ENCODE peak calls at places on chromosomes 4 and X, in six cellular contexts. One of them, this sample, is unnamed.
A peak's percentile ranks its signal among the peaks of the same experiment; 100 is the strongest.

GRCh38 chr4:168981460-168981859 is 28.6 kb downstream of the CBR4 start:
- DNase-seq in SW480: no peak
- DNase-seq in head of caudate nucleus: no peak
- DNase-seq in naive thymus-derived CD4-positive, alpha-beta T cell: no peak
- DNase-seq in fibroblast of the aortic adventitia: peak; percentile 47
- DNase-seq in NAMALWA: no peak
- DNase-seq in this sample: peak; percentile 14

GRCh38 chr4:78298618-78299017 is 241.5 kb downstream of the FRAS1 start:
- DNase-seq in SW480: no peak
- DNase-seq in head of caudate nucleus: no peak
- DNase-seq in naive thymus-derived CD4-positive, alpha-beta T cell: no peak
- DNase-seq in fibroblast of the aortic adventitia: peak; percentile 54
- DNase-seq in NAMALWA: no peak
- DNase-seq in this sample: no peak

GRCh38 chr4:156377036-156377700 is 423.5 kb upstream of the CTSO start:
- DNase-seq in SW480: no peak
- DNase-seq in head of caudate nucleus: no peak
- DNase-seq in naive thymus-derived CD4-positive, alpha-beta T cell: no peak
- DNase-seq in fibroblast of the aortic adventitia: peak; percentile 69
- DNase-seq in NAMALWA: no peak
- DNase-seq in this sample: no peak

GRCh38 chrX:22541926-22542325 is 269.2 kb downstream of the CBLL2 start:
- DNase-seq in SW480: no peak
- DNase-seq in head of caudate nucleus: no peak
- DNase-seq in naive thymus-derived CD4-positive, alpha-beta T cell: no peak
- DNase-seq in fibroblast of the aortic adventitia: peak; percentile 19
- DNase-seq in NAMALWA: no peak
- DNase-seq in this sample: no peak

GRCh38 chr4:175147233-175147632 is 229.1 kb downstream of the ADAM29 start:
- DNase-seq in SW480: no peak
- DNase-seq in head of caudate nucleus: no peak
- DNase-seq in naive thymus-derived CD4-positive, alpha-beta T cell: no peak
- DNase-seq in fibroblast of the aortic adventitia: no peak
- DNase-seq in NAMALWA: no peak
- DNase-seq in this sample: no peak

GRCh38 chr4:139568206-139568969 is 12.4 kb upstream of the SETD7 start:
- DNase-seq in SW480: no peak
- DNase-seq in head of caudate nucleus: no peak
- DNase-seq in naive thymus-derived CD4-positive, alpha-beta T cell: no peak
- DNase-seq in fibroblast of the aortic adventitia: no peak
- DNase-seq in NAMALWA: no peak
- DNase-seq in this sample: no peak

GRCh38 chr4:140351778-140352177 is 21.7 kb upstream of the SCOC start:
- DNase-seq in SW480: no peak
- DNase-seq in head of caudate nucleus: peak; percentile 38
- DNase-seq in naive thymus-derived CD4-positive, alpha-beta T cell: no peak
- DNase-seq in fibroblast of the aortic adventitia: no peak
- DNase-seq in NAMALWA: no peak
- DNase-seq in this sample: no peak

GRCh38 chr4:65139998-65140397 is 530.3 kb downstream of the EPHA5 start:
- DNase-seq in SW480: no peak
- DNase-seq in head of caudate nucleus: no peak
- DNase-seq in naive thymus-derived CD4-positive, alpha-beta T cell: no peak
- DNase-seq in fibroblast of the aortic adventitia: no peak
- DNase-seq in NAMALWA: no peak
- DNase-seq in this sample: no peak

GRCh38 chr4:123659759-123660158 is 263.2 kb downstream of the SPRY1 start:
- DNase-seq in SW480: peak; percentile 31
- DNase-seq in head of caudate nucleus: no peak
- DNase-seq in naive thymus-derived CD4-positive, alpha-beta T cell: no peak
- DNase-seq in fibroblast of the aortic adventitia: peak; percentile 12
- DNase-seq in NAMALWA: peak; percentile 39
- DNase-seq in this sample: peak; percentile 37

GRCh38 chrX:151513472-151513871 is 50.0 kb upstream of the PASD1 start:
- DNase-seq in SW480: no peak
- DNase-seq in head of caudate nucleus: no peak
- DNase-seq in naive thymus-derived CD4-positive, alpha-beta T cell: no peak
- DNase-seq in fibroblast of the aortic adventitia: no peak
- DNase-seq in NAMALWA: no peak
- DNase-seq in this sample: no peak

GRCh38 chr4:38036548-38036947 is 76.3 kb downstream of the PTTG2 start:
- DNase-seq in SW480: no peak
- DNase-seq in head of caudate nucleus: no peak
- DNase-seq in naive thymus-derived CD4-positive, alpha-beta T cell: no peak
- DNase-seq in fibroblast of the aortic adventitia: no peak
- DNase-seq in NAMALWA: no peak
- DNase-seq in this sample: no peak

GRCh38 chr4:7774301-7775019 is 165.2 kb downstream of the AFAP1 start:
- DNase-seq in SW480: no peak
- DNase-seq in head of caudate nucleus: no peak
- DNase-seq in naive thymus-derived CD4-positive, alpha-beta T cell: no peak
- DNase-seq in fibroblast of the aortic adventitia: no peak
- DNase-seq in NAMALWA: no peak
- DNase-seq in this sample: no peak

GRCh38 chr4:1577818-1578217 is 106.3 kb downstream of the FAM53A start:
- DNase-seq in SW480: no peak
- DNase-seq in head of caudate nucleus: no peak
- DNase-seq in naive thymus-derived CD4-positive, alpha-beta T cell: no peak
- DNase-seq in fibroblast of the aortic adventitia: no peak
- DNase-seq in NAMALWA: no peak
- DNase-seq in this sample: no peak

GRCh38 chrX:98203800-98204199 is 1320.1 kb downstream of the RPA4 start:
- DNase-seq in SW480: no peak
- DNase-seq in head of caudate nucleus: no peak
- DNase-seq in naive thymus-derived CD4-positive, alpha-beta T cell: no peak
- DNase-seq in fibroblast of the aortic adventitia: no peak
- DNase-seq in NAMALWA: no peak
- DNase-seq in this sample: no peak

GRCh38 chr4:38320833-38321232 is 343.2 kb upstream of the KLF3 start:
- DNase-seq in SW480: no peak
- DNase-seq in head of caudate nucleus: no peak
- DNase-seq in naive thymus-derived CD4-positive, alpha-beta T cell: no peak
- DNase-seq in fibroblast of the aortic adventitia: no peak
- DNase-seq in NAMALWA: no peak
- DNase-seq in this sample: no peak

GRCh38 chr4:147447820-147448219 is 33.1 kb upstream of the EDNRA start:
- DNase-seq in SW480: no peak
- DNase-seq in head of caudate nucleus: no peak
- DNase-seq in naive thymus-derived CD4-positive, alpha-beta T cell: no peak
- DNase-seq in fibroblast of the aortic adventitia: no peak
- DNase-seq in NAMALWA: no peak
- DNase-seq in this sample: no peak

GRCh38 chr4:8910100-8910821 is 38.6 kb upstream of the HMX1 start:
- DNase-seq in SW480: no peak
- DNase-seq in head of caudate nucleus: no peak
- DNase-seq in naive thymus-derived CD4-positive, alpha-beta T cell: no peak
- DNase-seq in fibroblast of the aortic adventitia: no peak
- DNase-seq in NAMALWA: no peak
- DNase-seq in this sample: no peak

GRCh38 chrX:30513284-30513683 is 64.3 kb downstream of the TASL start:
- DNase-seq in SW480: peak; percentile 1
- DNase-seq in head of caudate nucleus: no peak
- DNase-seq in naive thymus-derived CD4-positive, alpha-beta T cell: no peak
- DNase-seq in fibroblast of the aortic adventitia: peak; percentile 23
- DNase-seq in NAMALWA: peak; percentile 45
- DNase-seq in this sample: peak; percentile 2

GRCh38 chr4:153649572-153649991 is 34.5 kb upstream of the TLR2 start:
- DNase-seq in SW480: peak; percentile 10
- DNase-seq in head of caudate nucleus: no peak
- DNase-seq in naive thymus-derived CD4-positive, alpha-beta T cell: no peak
- DNase-seq in fibroblast of the aortic adventitia: no peak
- DNase-seq in NAMALWA: peak; percentile 59
- DNase-seq in this sample: peak; percentile 21

GRCh38 chr4:56049428-56050212 is 100.9 kb downstream of the CEP135 start:
- DNase-seq in SW480: peak; percentile 60
- DNase-seq in head of caudate nucleus: no peak
- DNase-seq in naive thymus-derived CD4-positive, alpha-beta T cell: no peak
- DNase-seq in fibroblast of the aortic adventitia: peak; percentile 21
- DNase-seq in NAMALWA: peak; percentile 79
- DNase-seq in this sample: peak; percentile 54

GRCh38 chr4:3716034-3716875 is 49.9 kb upstream of the ADRA2C start:
- DNase-seq in SW480: no peak
- DNase-seq in head of caudate nucleus: no peak
- DNase-seq in naive thymus-derived CD4-positive, alpha-beta T cell: no peak
- DNase-seq in fibroblast of the aortic adventitia: no peak
- DNase-seq in NAMALWA: no peak
- DNase-seq in this sample: no peak

GRCh38 chrX:16320765-16321355 is 153.6 kb downstream of the MAGEB17 start:
- DNase-seq in SW480: no peak
- DNase-seq in head of caudate nucleus: no peak
- DNase-seq in naive thymus-derived CD4-positive, alpha-beta T cell: no peak
- DNase-seq in fibroblast of the aortic adventitia: peak; percentile 21
- DNase-seq in NAMALWA: no peak
- DNase-seq in this sample: no peak

GRCh38 chr4:137524642-137525384 is 7.5 kb downstream of the PCDH18 start:
- DNase-seq in SW480: no peak
- DNase-seq in head of caudate nucleus: no peak
- DNase-seq in naive thymus-derived CD4-positive, alpha-beta T cell: no peak
- DNase-seq in fibroblast of the aortic adventitia: peak; percentile 81
- DNase-seq in NAMALWA: no peak
- DNase-seq in this sample: peak; percentile 57

GRCh38 chr4:74874785-74875367 is 58.0 kb upstream of the PARM1 start:
- DNase-seq in SW480: peak; percentile 71
- DNase-seq in head of caudate nucleus: no peak
- DNase-seq in naive thymus-derived CD4-positive, alpha-beta T cell: peak; percentile 31
- DNase-seq in fibroblast of the aortic adventitia: peak; percentile 87
- DNase-seq in NAMALWA: peak; percentile 79
- DNase-seq in this sample: peak; percentile 67

GRCh38 chr4:75432683-75433082 is 81.5 kb downstream of the RCHY1 start:
- DNase-seq in SW480: peak; percentile 19
- DNase-seq in head of caudate nucleus: no peak
- DNase-seq in naive thymus-derived CD4-positive, alpha-beta T cell: no peak
- DNase-seq in fibroblast of the aortic adventitia: peak; percentile 9
- DNase-seq in NAMALWA: peak; percentile 51
- DNase-seq in this sample: peak; percentile 19

GRCh38 chr4:13329963-13330362 is 154.2 kb downstream of the RAB28 start:
- DNase-seq in SW480: no peak
- DNase-seq in head of caudate nucleus: no peak
- DNase-seq in naive thymus-derived CD4-positive, alpha-beta T cell: no peak
- DNase-seq in fibroblast of the aortic adventitia: peak; percentile 66
- DNase-seq in NAMALWA: no peak
- DNase-seq in this sample: peak; percentile 41

GRCh38 chrX:580020-580419 is 50.6 kb upstream of the SHOX start:
- DNase-seq in SW480: no peak
- DNase-seq in head of caudate nucleus: no peak
- DNase-seq in naive thymus-derived CD4-positive, alpha-beta T cell: no peak
- DNase-seq in fibroblast of the aortic adventitia: no peak
- DNase-seq in NAMALWA: no peak
- DNase-seq in this sample: no peak

GRCh38 chr4:52883183-52883621 is 21.1 kb downstream of the RASL11B start:
- DNase-seq in SW480: no peak
- DNase-seq in head of caudate nucleus: no peak
- DNase-seq in naive thymus-derived CD4-positive, alpha-beta T cell: no peak
- DNase-seq in fibroblast of the aortic adventitia: no peak
- DNase-seq in NAMALWA: no peak
- DNase-seq in this sample: no peak

GRCh38 chr4:31461425-31461824 is 741.3 kb downstream of the PCDH7 start:
- DNase-seq in SW480: no peak
- DNase-seq in head of caudate nucleus: no peak
- DNase-seq in naive thymus-derived CD4-positive, alpha-beta T cell: no peak
- DNase-seq in fibroblast of the aortic adventitia: peak; percentile 16
- DNase-seq in NAMALWA: no peak
- DNase-seq in this sample: no peak